ENCODE peak calls at places on chromosomes 1 and 21, in seven cellular contexts. One of them, this sample, is unnamed. For H3K79me2, the result is how much of the 10 kb centered on the place peaks cover.

GRCh38 chr1:62782197-62782886 is 1.6 kb upstream of the ATG4C start:
- DNase-seq in PC-3: peak
- DNase-seq in K562: no peak
- DNase-seq in GM23338: no peak
- DNase-seq in OCI-LY7: no peak
- DNase-seq in trophoblast cell: no peak
- DNase-seq in GM23248: peak
- DNase-seq in this sample: no peak

GRCh38 chr1:40438391-40439015 is 11.8 kb upstream of the ZFP69B start:
- DNase-seq in GM23338: peak
- DNase-seq in K562: peak
- DNase-seq in PC-3: peak
- DNase-seq in OCI-LY7: peak
- DNase-seq in GM23248: peak
- DNase-seq in trophoblast cell: peak
- DNase-seq in this sample: peak

GRCh38 chr1:170402451-170403311 is 129.3 kb upstream of the GORAB start:
- DNase-seq in OCI-LY7: no peak
- DNase-seq in trophoblast cell: no peak
- DNase-seq in GM23338: no peak
- DNase-seq in K562: no peak
- DNase-seq in GM23248: peak
- DNase-seq in PC-3: no peak
- DNase-seq in this sample: no peak

GRCh38 chr1:14413809-14414208 is 184.7 kb upstream of the KAZN start:
- DNase-seq in OCI-LY7: no peak
- DNase-seq in trophoblast cell: no peak
- DNase-seq in PC-3: peak
- DNase-seq in GM23248: peak
- DNase-seq in K562: no peak
- DNase-seq in GM23338: no peak
- DNase-seq in this sample: no peak

GRCh38 chr1:23619299-23620188 is 60.2 kb upstream of the ID3 start:
- DNase-seq in GM23248: peak
- DNase-seq in K562: peak
- DNase-seq in OCI-LY7: peak
- DNase-seq in PC-3: peak
- DNase-seq in GM23338: peak
- DNase-seq in trophoblast cell: peak
- DNase-seq in this sample: peak

GRCh38 chr1:236627717-236628116 is 23.4 kb upstream of the HEATR1 start:
- DNase-seq in K562: no peak
- DNase-seq in OCI-LY7: no peak
- DNase-seq in GM23338: no peak
- DNase-seq in PC-3: no peak
- DNase-seq in GM23248: no peak
- DNase-seq in trophoblast cell: no peak
- DNase-seq in this sample: no peak

GRCh38 chr1:114468047-114468446 is 43.0 kb downstream of the TRIM33 start:
- DNase-seq in GM23248: no peak
- DNase-seq in PC-3: no peak
- DNase-seq in OCI-LY7: peak
- DNase-seq in GM23338: no peak
- DNase-seq in K562: no peak
- DNase-seq in trophoblast cell: no peak
- DNase-seq in this sample: no peak

GRCh38 chr1:25065246-25066238 is 135.5 kb upstream of the RUNX3 start:
- DNase-seq in GM23248: peak
- DNase-seq in GM23338: no peak
- DNase-seq in PC-3: no peak
- DNase-seq in trophoblast cell: peak
- DNase-seq in K562: peak
- DNase-seq in OCI-LY7: no peak
- DNase-seq in this sample: no peak

GRCh38 chr21:15355066-15355465 is 290.3 kb upstream of the NRIP1 start:
- DNase-seq in OCI-LY7: no peak
- DNase-seq in K562: no peak
- DNase-seq in GM23248: no peak
- DNase-seq in trophoblast cell: no peak
- DNase-seq in GM23338: no peak
- DNase-seq in PC-3: no peak
- DNase-seq in this sample: no peak

GRCh38 chr1:61605607-61606321 is 119.2 kb downstream of the TM2D1 start:
- DNase-seq in GM23338: no peak
- DNase-seq in K562: no peak
- DNase-seq in trophoblast cell: no peak
- DNase-seq in OCI-LY7: no peak
- DNase-seq in GM23248: peak
- DNase-seq in PC-3: peak
- DNase-seq in this sample: no peak

GRCh38 chr1:244444854-244445253 is 6.9 kb downstream of the ADSS2 start:
- DNase-seq in trophoblast cell: no peak
- DNase-seq in GM23248: peak
- DNase-seq in GM23338: peak
- DNase-seq in OCI-LY7: no peak
- DNase-seq in PC-3: no peak
- DNase-seq in K562: no peak
- DNase-seq in this sample: no peak

GRCh38 chr1:215617979-215618378 is 50.9 kb downstream of the KCTD3 start:
- DNase-seq in OCI-LY7: no peak
- DNase-seq in K562: no peak
- DNase-seq in GM23338: no peak
- DNase-seq in GM23248: no peak
- DNase-seq in trophoblast cell: no peak
- DNase-seq in PC-3: no peak
- DNase-seq in this sample: no peak

GRCh38 chr21:43331962-43332458 is 94.9 kb downstream of the SIK1 start:
- DNase-seq in OCI-LY7: no peak
- DNase-seq in GM23338: no peak
- DNase-seq in trophoblast cell: no peak
- DNase-seq in GM23248: peak
- DNase-seq in PC-3: peak
- DNase-seq in K562: no peak
- DNase-seq in this sample: no peak

GRCh38 chr1:41698916-41699860 is 214.7 kb upstream of the EDN2 start:
- DNase-seq in trophoblast cell: no peak
- DNase-seq in PC-3: no peak
- DNase-seq in K562: no peak
- DNase-seq in OCI-LY7: no peak
- DNase-seq in GM23338: no peak
- DNase-seq in GM23248: no peak
- DNase-seq in this sample: peak

GRCh38 chr1:187471555-187471954 is 642.8 kb downstream of the PLA2G4A start:
- DNase-seq in OCI-LY7: no peak
- DNase-seq in GM23338: no peak
- DNase-seq in GM23248: peak
- DNase-seq in trophoblast cell: peak
- DNase-seq in K562: no peak
- DNase-seq in PC-3: peak
- DNase-seq in this sample: no peak

GRCh38 chr21:39852021-39852721 is 15.1 kb upstream of the PCP4 start:
- DNase-seq in K562: no peak
- DNase-seq in GM23338: no peak
- DNase-seq in PC-3: no peak
- DNase-seq in GM23248: no peak
- DNase-seq in OCI-LY7: no peak
- DNase-seq in trophoblast cell: no peak
- DNase-seq in this sample: no peak

GRCh38 chr21:25421327-25422028 is 185.8 kb downstream of the MRPL39 start:
- DNase-seq in GM23248: peak
- DNase-seq in K562: no peak
- DNase-seq in trophoblast cell: no peak
- DNase-seq in PC-3: peak
- DNase-seq in GM23338: peak
- DNase-seq in OCI-LY7: peak
- DNase-seq in this sample: peak

GRCh38 chr21:46155514-46156377 is at the start of gene FTCD:
- DNase-seq in trophoblast cell: no peak
- DNase-seq in OCI-LY7: no peak
- DNase-seq in GM23248: no peak
- DNase-seq in K562: no peak
- DNase-seq in PC-3: no peak
- DNase-seq in GM23338: no peak
- DNase-seq in this sample: no peak

GRCh38 chr21:28436286-28436932 is 556.3 kb downstream of the LTN1 start:
- DNase-seq in GM23248: peak
- DNase-seq in trophoblast cell: peak
- DNase-seq in K562: no peak
- DNase-seq in PC-3: peak
- DNase-seq in GM23338: no peak
- DNase-seq in OCI-LY7: no peak
- DNase-seq in this sample: no peak

GRCh38 chr1:169117014-169117413 is 10.5 kb downstream of the ATP1B1 start:
- DNase-seq in OCI-LY7: no peak
- DNase-seq in GM23248: no peak
- DNase-seq in PC-3: no peak
- DNase-seq in trophoblast cell: no peak
- DNase-seq in K562: no peak
- DNase-seq in GM23338: no peak
- DNase-seq in this sample: no peak

GRCh38 chr1:160625725-160626498 is 20.9 kb downstream of the SLAMF1 start:
- DNase-seq in GM23338: no peak
- DNase-seq in K562: no peak
- DNase-seq in trophoblast cell: no peak
- DNase-seq in GM23248: no peak
- DNase-seq in PC-3: no peak
- DNase-seq in OCI-LY7: no peak
- DNase-seq in this sample: no peak

DNA sequence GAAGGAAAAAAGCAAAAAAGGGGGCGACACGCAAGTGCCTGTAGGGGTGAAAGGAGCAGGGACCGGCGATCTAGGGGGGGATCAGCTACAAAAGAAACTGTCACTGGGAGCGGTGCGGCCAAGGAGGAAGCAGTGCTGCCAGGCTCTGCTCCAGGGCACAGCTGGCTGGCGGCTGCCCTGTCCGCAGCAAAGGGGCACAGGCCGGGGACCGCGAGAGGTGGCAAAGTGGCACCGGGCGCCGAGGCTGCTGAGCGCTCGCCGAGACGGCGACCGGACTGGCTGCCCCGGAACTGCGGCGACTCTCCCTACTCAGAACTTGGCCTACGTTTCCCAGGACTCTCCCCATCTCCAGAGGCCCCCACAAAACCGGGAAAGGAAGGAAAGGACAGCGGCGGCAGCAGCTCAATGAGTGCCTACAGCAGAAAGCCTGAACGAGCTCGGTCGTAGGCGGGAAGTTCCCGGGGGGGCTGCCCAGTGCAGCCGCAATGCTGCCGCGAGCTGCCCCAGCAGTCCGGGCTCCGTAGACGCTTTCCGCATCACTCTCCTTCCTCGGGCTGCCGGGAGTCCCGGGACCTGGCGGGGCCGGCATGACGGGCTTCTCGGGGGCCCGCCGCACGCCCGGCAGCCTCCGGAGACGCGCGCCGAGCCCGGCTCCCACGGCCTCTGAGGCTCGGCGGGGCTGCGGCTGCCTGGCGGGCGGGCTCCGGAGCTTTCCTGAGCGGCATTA is 998 bp upstream of the CDKN2C start:
- DNase-seq in PC-3: peak
- DNase-seq in trophoblast cell: peak
- DNase-seq in OCI-LY7: peak
- DNase-seq in GM23338: peak
- DNase-seq in K562: peak
- DNase-seq in GM23248: peak
- DNase-seq in this sample: no peak
- H3K79me2 ChIP-seq in PC-3: half or more
- H3K79me2 ChIP-seq in trophoblast cell: under half
- H3K79me2 ChIP-seq in OCI-LY7: under half
- H3K79me2 ChIP-seq in GM23338: under half
- H3K79me2 ChIP-seq in K562: half or more
- H3K79me2 ChIP-seq in GM23248: under half
- H3K79me2 ChIP-seq in this sample: under half

DNA sequence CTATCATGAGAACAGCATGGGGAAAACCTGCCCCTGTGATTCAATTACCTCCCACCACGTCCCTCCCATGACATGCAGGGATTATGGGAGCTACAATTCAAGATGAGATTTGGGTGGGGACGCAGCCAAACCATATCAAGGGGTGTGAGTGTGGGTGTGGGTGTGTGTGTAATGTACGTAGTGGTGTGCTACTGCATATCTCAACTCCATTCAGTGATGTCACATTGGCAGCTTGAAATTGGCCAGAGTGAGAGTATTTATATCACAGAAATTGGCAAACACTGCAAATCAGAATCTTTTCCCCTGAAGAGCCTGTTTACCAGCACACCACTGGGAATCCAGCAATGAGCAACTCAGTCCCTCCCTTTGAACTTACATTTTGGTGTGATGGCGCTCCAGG is 5.5 kb downstream of the ARHGEF10L start:
- DNase-seq in PC-3: no peak
- DNase-seq in GM23338: no peak
- DNase-seq in OCI-LY7: no peak
- DNase-seq in trophoblast cell: no peak
- DNase-seq in GM23248: no peak
- DNase-seq in K562: no peak
- DNase-seq in this sample: no peak
- H3K79me2 ChIP-seq in PC-3: half or more
- H3K79me2 ChIP-seq in GM23338: half or more
- H3K79me2 ChIP-seq in OCI-LY7: under half
- H3K79me2 ChIP-seq in trophoblast cell: under half
- H3K79me2 ChIP-seq in GM23248: half or more
- H3K79me2 ChIP-seq in K562: under half
- H3K79me2 ChIP-seq in this sample: under half

DNA sequence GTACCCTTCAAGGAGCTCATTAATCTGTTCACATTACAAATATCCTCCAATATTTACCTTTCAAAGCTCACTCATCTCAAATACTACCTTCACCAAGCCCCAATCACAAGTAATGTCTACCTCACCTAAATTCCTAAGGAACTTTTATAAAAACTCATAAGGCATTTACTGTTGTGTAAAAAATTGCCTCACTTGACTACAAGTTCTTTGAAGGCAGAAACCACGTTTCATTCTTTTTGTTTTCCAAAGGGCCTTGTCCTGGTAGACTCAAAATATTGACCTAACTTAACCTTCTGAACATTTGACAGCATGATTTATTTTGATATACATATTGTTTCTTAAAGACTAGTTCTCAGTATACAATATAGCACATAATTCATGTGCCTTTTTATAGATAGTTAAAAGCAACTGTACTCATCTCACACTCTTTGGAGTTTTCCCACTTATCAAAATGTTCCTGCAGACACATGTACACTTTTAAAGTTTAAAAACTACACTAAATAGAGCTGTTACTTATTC is 2.5 kb downstream of the USP33 start:
- DNase-seq in PC-3: peak
- DNase-seq in GM23248: peak
- DNase-seq in GM23338: no peak
- DNase-seq in K562: no peak
- DNase-seq in trophoblast cell: no peak
- DNase-seq in OCI-LY7: no peak
- DNase-seq in this sample: no peak
- H3K79me2 ChIP-seq in PC-3: half or more
- H3K79me2 ChIP-seq in GM23248: half or more
- H3K79me2 ChIP-seq in GM23338: half or more
- H3K79me2 ChIP-seq in K562: half or more
- H3K79me2 ChIP-seq in trophoblast cell: under half
- H3K79me2 ChIP-seq in OCI-LY7: half or more
- H3K79me2 ChIP-seq in this sample: half or more

DNA sequence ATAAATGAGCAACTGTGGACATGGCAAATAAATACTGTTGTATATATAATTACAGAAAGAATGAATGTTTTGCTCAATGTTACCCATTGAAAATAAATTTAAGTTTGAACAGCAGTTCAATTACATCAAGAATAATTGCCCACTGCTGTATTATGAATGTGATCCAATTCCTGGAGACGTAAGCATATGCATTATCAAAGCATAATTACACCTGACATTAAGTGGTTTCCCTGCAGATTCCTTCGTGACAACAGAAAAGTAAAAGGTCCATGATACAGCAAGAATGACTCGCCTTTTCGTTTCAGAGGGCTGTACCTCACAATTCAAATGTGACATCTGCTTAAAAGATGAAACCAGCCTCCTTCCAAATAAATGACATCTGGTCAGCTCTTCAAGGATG is 36.0 kb upstream of the EDEM3 start:
- DNase-seq in OCI-LY7: no peak
- DNase-seq in PC-3: no peak
- DNase-seq in trophoblast cell: no peak
- DNase-seq in GM23338: no peak
- DNase-seq in GM23248: peak
- DNase-seq in K562: no peak
- DNase-seq in this sample: no peak
- H3K79me2 ChIP-seq in OCI-LY7: under half
- H3K79me2 ChIP-seq in PC-3: under half
- H3K79me2 ChIP-seq in trophoblast cell: under half
- H3K79me2 ChIP-seq in GM23338: under half
- H3K79me2 ChIP-seq in GM23248: under half
- H3K79me2 ChIP-seq in K562: under half
- H3K79me2 ChIP-seq in this sample: under half

This sample was measured in MM.1S.